ENCODE peak calls at places on chromosomes 16 and 17, in nine cellular contexts. Q is ascending aorta; T is CD8-positive, alpha-beta T cell; E is neural progenitor cell; R is cardiac muscle cell; S is adipocyte; B is SJSA1; J is aorta; L is Karpas-422. D is an unnamed sample. For H3K36me3 and H3K9me3, the result is how much of the 10 kb centered on the place peaks cover.

GRCh38 chr17:55157165-55157564 is 107.6 kb upstream of the HLF start:
- DNase-seq in Q (no peak), J (no peak), L (no peak), R (peak), S (peak), B (no peak), E (no peak), T (no peak), D (no peak)

GRCh38 chr17:79176792-79177601 is 102.4 kb downstream of the ENGASE start:
- DNase-seq in Q (no peak), S (no peak), L (no peak), E (peak), B (no peak), R (no peak), T (no peak), J (no peak), D (no peak)

GRCh38 chr17:31431795-31432658 is 40.6 kb downstream of the RAB11FIP4 start:
- DNase-seq in T (no peak), S (no peak), B (no peak), R (no peak), L (no peak), J (no peak), Q (no peak), E (peak), D (no peak)

GRCh38 chr16:67459066-67459857 is 21.7 kb downstream of the ATP6V0D1 start:
- DNase-seq in B (no peak), J (peak), L (no peak), R (peak), T (no peak), Q (peak), S (peak), E (no peak), D (no peak)

GRCh38 chr16:24070851-24071250 is 185.3 kb upstream of the CACNG3 start:
- DNase-seq in R (peak), L (peak), B (peak), T (no peak), E (peak), J (no peak), Q (peak), S (peak), D (peak)

GRCh38 chr16:79598341-79599181 is 2.0 kb downstream of the MAF start:
- DNase-seq in L (no peak), R (peak), B (peak), T (peak), S (peak), J (peak), E (peak), Q (peak), D (peak)

GRCh38 chr16:29806641-29807425 is 504 bp downstream of the MAZ start:
- DNase-seq in S (peak), T (peak), L (peak), Q (no peak), E (peak), J (peak), B (peak), R (peak), D (peak)

GRCh38 chr17:72122668-72123495 is 2.1 kb downstream of the SOX9 start:
- DNase-seq in T (no peak), B (peak), E (peak), R (peak), S (peak), J (peak), Q (no peak), L (no peak), D (peak)

GRCh38 chr17:80000136-80000535 is 35.5 kb downstream of the TBC1D16 start:
- DNase-seq in Q (no peak), T (no peak), J (peak), S (no peak), B (no peak), L (no peak), R (no peak), E (no peak), D (no peak)

GRCh38 chr16:75097941-75098897 is 18.4 kb downstream of the LDHD start:
- DNase-seq in S (no peak), J (no peak), E (no peak), T (peak), Q (no peak), R (no peak), L (no peak), B (no peak), D (no peak)

GRCh38 chr16:87713469-87714229 is 52.1 kb downstream of the KLHDC4 start:
- DNase-seq in Q (no peak), E (no peak), J (no peak), T (peak), S (no peak), L (no peak), R (no peak), B (no peak), D (no peak)

GRCh38 chr17:43650471-43650870 is 11.3 kb downstream of the MEOX1 start:
- DNase-seq in R (no peak), L (no peak), B (no peak), E (no peak), S (no peak), T (no peak), Q (no peak), J (no peak), D (no peak)

GRCh38 chr17:78316867-78317816 is 42.7 kb downstream of the SOCS3 start:
- DNase-seq in B (no peak), R (peak), Q (no peak), T (no peak), S (peak), J (no peak), E (peak), L (peak), D (peak)

GRCh38 chr16:47779201-47780016 is 318.3 kb downstream of the PHKB start:
- DNase-seq in L (peak), R (no peak), B (peak), J (no peak), E (no peak), Q (no peak), S (peak), T (peak), D (no peak)

GRCh38 chr16:82470506-82471196 is 156.1 kb upstream of the CDH13 start:
- DNase-seq in S (no peak), B (peak), L (no peak), J (no peak), R (peak), T (no peak), Q (no peak), E (peak), D (peak)

GRCh38 chr16:27473101-27473900 is 71.3 kb downstream of the IL21R start:
- DNase-seq in L (no peak), S (no peak), E (no peak), B (no peak), J (peak), R (no peak), T (no peak), Q (no peak), D (no peak)
- H3K36me3 ChIP-seq in L (under half), S (half or more), E (under half), B (half or more), J (under half), R (half or more), T (under half), Q (half or more), D (under half)

DNA sequence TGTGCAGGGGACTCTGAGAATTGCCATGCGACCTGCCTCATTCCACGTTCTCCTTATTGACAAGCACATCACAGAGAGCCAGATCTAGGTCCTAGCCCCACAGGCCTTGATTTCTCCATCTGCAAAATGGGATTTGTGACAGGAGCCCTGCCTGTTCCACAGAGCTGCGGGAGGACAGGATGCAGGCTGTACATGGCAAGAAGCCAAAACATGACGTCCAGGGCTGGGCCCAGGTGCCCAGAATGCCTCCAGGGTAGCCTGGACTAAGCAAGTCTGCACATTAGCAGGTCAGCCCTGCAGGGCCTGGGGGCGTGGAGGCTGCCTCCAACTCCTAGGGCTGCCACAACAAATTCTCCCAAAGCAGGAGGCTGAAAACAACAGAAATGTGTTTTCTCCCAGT is 235.7 kb upstream of the SDK2 start:
- DNase-seq in B (no peak), R (no peak), L (no peak), E (no peak), Q (no peak), T (no peak), J (no peak), S (no peak), D (no peak)
- H3K9me3 ChIP-seq in B (under half), R (under half), L (under half), E (under half), Q (under half), T (under half), J (under half), S (under half), D (under half)

DNA sequence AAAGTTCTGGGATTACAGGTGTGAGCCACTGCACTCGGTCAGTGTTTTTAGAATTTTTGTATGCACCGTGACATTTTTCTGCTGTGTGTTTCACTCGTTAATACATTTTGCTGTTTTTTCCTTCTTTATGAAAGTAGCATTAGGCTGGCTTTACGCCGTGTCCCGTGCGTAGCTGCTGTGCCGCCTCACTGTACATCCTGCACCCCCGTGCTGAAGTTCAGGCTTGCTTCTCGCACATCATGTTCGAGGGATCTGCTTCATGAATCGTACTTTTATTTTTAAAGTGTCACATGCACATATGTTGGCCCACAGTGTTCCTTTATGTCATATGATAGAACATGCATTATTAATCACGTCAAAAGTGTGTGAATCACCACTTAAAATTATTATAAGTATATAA is 84.4 kb upstream of the ZNF750 start:
- DNase-seq in L (no peak), B (no peak), Q (no peak), S (no peak), E (no peak), J (peak), R (no peak), T (no peak), D (no peak)
- H3K36me3 ChIP-seq in L (under half), B (under half), Q (half or more), S (under half), E (under half), J (under half), R (under half), T (under half), D (under half)

GRCh38 chr16:20887207-20887606 is 13.0 kb downstream of the DCUN1D3 start:
- DNase-seq in R (no peak), B (no peak), L (no peak), E (no peak), J (no peak), S (no peak), T (no peak), Q (no peak), D (no peak)

GRCh38 chr16:20880867-20881866 is 19.0 kb downstream of the DCUN1D3 start:
- DNase-seq in T (no peak), B (peak), J (no peak), L (no peak), E (no peak), S (no peak), Q (no peak), R (no peak), D (no peak)

GRCh38 chr16:20886320-20886719 is 13.8 kb downstream of the DCUN1D3 start:
- DNase-seq in J (no peak), L (no peak), S (no peak), R (no peak), Q (no peak), E (no peak), T (no peak), B (no peak), D (no peak)

GRCh38 chr16:20883554-20884239 is 16.5 kb downstream of the DCUN1D3 start:
- DNase-seq in E (no peak), J (no peak), Q (no peak), S (no peak), T (no peak), B (no peak), R (no peak), L (no peak), D (no peak)

GRCh38 chr16:20884240-20884556 is 16.0 kb downstream of the DCUN1D3 start:
- DNase-seq in B (peak), J (no peak), S (peak), E (no peak), Q (no peak), L (no peak), T (no peak), R (no peak), D (no peak)
- H3K9me3 ChIP-seq in B (under half), J (under half), S (under half), E (under half), Q (under half), L (under half), T (under half), R (under half), D (under half)

GRCh38 chr16:27995378-27995777 is 68.1 kb downstream of the GSG1L start:
- DNase-seq in E (no peak), S (no peak), Q (no peak), T (no peak), R (no peak), J (no peak), B (no peak), L (no peak), D (no peak)

GRCh38 chr16:27999687-28000086 is 63.8 kb downstream of the GSG1L start:
- DNase-seq in Q (no peak), S (no peak), J (no peak), R (no peak), B (no peak), E (no peak), T (no peak), L (no peak), D (peak)

GRCh38 chr16:27991876-27992275 is 71.6 kb downstream of the GSG1L start:
- DNase-seq in R (no peak), B (no peak), Q (peak), T (no peak), L (no peak), S (no peak), E (no peak), J (no peak), D (no peak)

GRCh38 chr16:27993587-27993986 is 69.9 kb downstream of the GSG1L start:
- DNase-seq in T (no peak), B (no peak), L (peak), Q (no peak), E (no peak), S (no peak), R (no peak), J (no peak), D (no peak)

DNA sequence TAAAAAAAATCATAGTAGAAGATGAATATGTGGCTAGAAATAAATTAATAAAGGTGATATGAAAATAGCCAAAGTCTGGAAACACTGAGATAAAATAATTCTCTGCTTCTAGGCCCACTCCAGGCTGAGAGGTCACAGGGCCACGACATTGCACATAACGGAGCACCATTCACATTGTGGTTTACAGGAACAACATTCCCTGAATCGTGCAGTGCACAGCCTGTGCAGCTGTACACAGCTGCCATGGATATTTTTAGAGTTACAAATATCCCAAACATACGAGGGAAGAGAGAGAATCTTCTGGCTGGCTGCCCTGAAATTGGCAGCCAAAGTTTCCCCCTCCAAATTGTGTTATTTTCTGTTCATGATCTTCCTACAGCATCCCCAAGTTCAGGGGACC is 68.8 kb downstream of the GSG1L start:
- DNase-seq in T (no peak), J (no peak), Q (no peak), B (no peak), L (no peak), S (no peak), R (no peak), E (no peak), D (no peak)
- H3K36me3 ChIP-seq in T (under half), J (under half), Q (under half), B (under half), L (under half), S (under half), R (under half), E (under half), D (under half)

GRCh38 chr16:21183995-21184394 is 25.5 kb downstream of the LDAF1 start:
- DNase-seq in B (no peak), Q (no peak), S (no peak), E (no peak), T (no peak), R (no peak), J (no peak), L (no peak), D (no peak)

GRCh38 chr16:21179126-21179982 is 20.9 kb downstream of the LDAF1 start:
- DNase-seq in R (no peak), T (no peak), S (no peak), J (peak), L (no peak), Q (no peak), B (no peak), E (no peak), D (no peak)

GRCh38 chr16:21175397-21175796 is 16.9 kb downstream of the LDAF1 start:
- DNase-seq in R (no peak), E (no peak), Q (no peak), T (no peak), L (no peak), B (no peak), J (no peak), S (no peak), D (no peak)

GRCh38 chr16:21184834-21185233 is 26.4 kb downstream of the LDAF1 start:
- DNase-seq in R (no peak), L (peak), S (no peak), E (no peak), Q (no peak), J (no peak), B (no peak), T (no peak), D (no peak)

DNA sequence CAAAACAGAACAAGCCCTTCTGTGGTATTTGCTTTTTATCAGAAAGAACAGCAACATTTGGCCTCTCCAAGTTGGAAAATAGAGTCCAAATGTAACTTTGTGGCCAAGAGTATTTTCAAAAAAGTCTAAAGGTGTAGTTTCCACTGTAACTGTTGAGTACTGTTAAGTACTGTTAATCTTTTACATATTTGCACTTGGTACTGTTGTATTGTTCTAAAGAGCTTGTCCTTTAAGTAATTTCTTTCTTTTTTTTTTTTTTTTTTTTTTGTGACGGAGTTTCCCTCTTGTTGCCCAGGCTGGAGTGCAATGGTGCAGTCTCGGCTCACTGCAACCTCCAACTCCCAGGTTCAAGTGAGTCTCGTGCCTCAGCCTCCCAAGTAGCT is 21.5 kb downstream of the LDAF1 start:
- DNase-seq in Q (no peak), E (no peak), R (no peak), L (no peak), S (no peak), B (no peak), J (no peak), T (no peak), D (no peak)
- H3K9me3 ChIP-seq in Q (under half), E (under half), R (under half), L (under half), S (under half), B (under half), J (under half), T (under half), D (under half)

GRCh38 chr17:231191-231965 is 49.9 kb upstream of the DOC2B start:
- DNase-seq in R (no peak), T (no peak), S (no peak), E (no peak), Q (peak), L (no peak), B (no peak), J (no peak), D (no peak)

GRCh38 chr17:234163-235047 is 53.0 kb upstream of the DOC2B start:
- DNase-seq in Q (peak), S (no peak), T (no peak), R (no peak), L (no peak), J (no peak), B (no peak), E (no peak), D (peak)

GRCh38 chr17:233473-233941 is 52.1 kb upstream of the DOC2B start:
- DNase-seq in S (no peak), B (no peak), T (no peak), E (no peak), J (peak), R (no peak), L (no peak), Q (peak), D (no peak)

GRCh38 chr17:230371-230770 is 48.9 kb upstream of the DOC2B start:
- DNase-seq in S (no peak), Q (peak), R (no peak), L (no peak), J (no peak), B (no peak), T (no peak), E (no peak), D (peak)

DNA sequence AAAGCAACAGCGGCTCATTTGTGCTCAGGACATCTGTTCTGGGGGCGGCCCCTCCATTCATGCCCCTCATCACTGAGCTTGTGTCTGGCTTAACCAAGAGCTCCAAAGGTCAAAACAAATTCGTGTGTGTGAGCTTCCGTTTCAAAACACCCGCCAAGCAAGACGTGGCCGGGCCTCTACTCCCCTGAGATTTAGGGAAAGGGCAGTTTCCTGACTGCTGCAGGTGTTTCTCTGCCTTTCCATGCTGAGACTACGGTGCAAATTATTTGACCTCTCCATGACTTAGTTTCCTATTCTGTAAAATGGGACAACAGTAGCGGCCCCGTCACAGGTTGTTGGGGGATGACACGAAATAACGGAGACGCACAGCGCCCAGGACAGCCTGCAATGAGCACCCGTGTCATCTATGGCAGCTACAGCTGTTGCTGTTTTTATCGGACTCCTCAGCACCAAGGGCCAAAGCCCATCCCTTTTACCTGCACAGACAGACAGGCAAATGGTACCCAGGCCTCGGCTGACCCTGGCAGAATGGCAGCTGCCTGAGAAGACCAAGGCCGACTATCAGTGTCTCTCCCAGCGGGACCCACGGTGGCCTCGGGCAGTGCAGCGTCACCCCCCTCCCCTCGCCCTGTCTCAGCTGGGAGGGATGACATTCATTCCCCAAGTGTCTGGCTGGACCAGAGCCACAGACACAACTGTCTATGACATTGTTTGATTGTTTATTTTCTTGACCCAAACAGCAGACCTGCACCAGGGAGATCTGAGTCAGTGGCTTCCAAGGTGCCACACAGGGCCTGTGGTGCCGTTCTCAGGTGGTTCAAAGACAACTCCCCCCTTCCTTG is 50.7 kb upstream of the DOC2B start:
- DNase-seq in L (no peak), T (no peak), B (peak), Q (peak), J (no peak), S (no peak), E (no peak), R (no peak), D (no peak)
- H3K36me3 ChIP-seq in L (under half), T (under half), B (under half), Q (under half), J (under half), S (under half), E (under half), R (under half), D (under half)

GRCh38 chr16:5461141-5461540 is 363.5 kb upstream of the EEF2KMT start:
- DNase-seq in J (no peak), R (no peak), L (no peak), Q (no peak), B (no peak), E (no peak), S (no peak), T (no peak), D (no peak)
- H3K9me3 ChIP-seq in J (under half), R (under half), L (under half), Q (under half), B (under half), E (under half), S (under half), T (under half), D (under half)